ENCODE peak calls at places on chromosomes 16 and 17, in five cellular contexts. R is A673, F is breast epithelium, B is GM23248, X is tibial artery. C is an unnamed sample.

GRCh38 chr16:78647019-78647418 is 547.6 kb downstream of the WWOX start:
- DNase-seq in R (no peak), F (no peak), B (no peak), X (no peak), C (no peak)

GRCh38 chr17:57860414-57860999 is 10.7 kb upstream of the MRPS23 start:
- DNase-seq in R (no peak), F (no peak), B (peak), X (no peak), C (no peak)

GRCh38 chr17:32305049-32305448 is 36.9 kb downstream of the C17orf75 start:
- DNase-seq in R (no peak), F (no peak), B (no peak), X (no peak), C (no peak)

GRCh38 chr16:87002717-87003413 is 314.3 kb downstream of the C16orf95 start:
- DNase-seq in R (no peak), F (no peak), B (peak), X (peak), C (no peak)

GRCh38 chr17:21687136-21687953 is 5.0 kb upstream of the KCNJ18 start:
- DNase-seq in R (no peak), F (no peak), B (no peak), X (no peak), C (no peak)

GRCh38 chr17:59534583-59534982 is 30.8 kb upstream of the DHX40 start:
- DNase-seq in R (peak), F (no peak), B (peak), X (no peak), C (no peak)

GRCh38 chr16:52634101-52634500 is 87.2 kb upstream of the TOX3 start:
- DNase-seq in R (no peak), F (no peak), B (no peak), X (no peak), C (no peak)

GRCh38 chr16:12132290-12132689 is 155.8 kb downstream of the SNX29 start:
- DNase-seq in R (no peak), F (no peak), B (peak), X (no peak), C (no peak)

GRCh38 chr16:7209598-7209997 is 123.0 kb upstream of the RBFOX1 start:
- DNase-seq in R (no peak), F (no peak), B (no peak), X (no peak), C (peak)

GRCh38 chr16:70341600-70341999 is 5.1 kb upstream of the DDX19A start:
- DNase-seq in R (no peak), F (no peak), B (no peak), X (no peak), C (no peak)

GRCh38 chr17:78484300-78485159 is 92.7 kb downstream of the DNAH17 start:
- DNase-seq in R (peak), F (no peak), B (peak), X (no peak), C (no peak)

GRCh38 chr16:13839577-13839976 is 80.4 kb upstream of the ERCC4 start:
- DNase-seq in R (no peak), F (no peak), B (no peak), X (no peak), C (no peak)

GRCh38 chr17:60161598-60162330 is 12.0 kb downstream of the CA4 start:
- DNase-seq in R (no peak), F (no peak), B (no peak), X (no peak), C (no peak)

GRCh38 chr17:15154618-15155017 is 110.5 kb downstream of the PMP22 start:
- DNase-seq in R (no peak), F (no peak), B (peak), X (no peak), C (no peak)

GRCh38 chr16:9836118-9836736 is 346.0 kb downstream of the GRIN2A start:
- DNase-seq in R (peak), F (no peak), B (peak), X (no peak), C (no peak)

GRCh38 chr17:13735444-13735843 is 133.7 kb upstream of the HS3ST3A1 start:
- DNase-seq in R (no peak), F (no peak), B (peak), X (no peak), C (no peak)

GRCh38 chr16:56108724-56109123 is 82.6 kb upstream of the GNAO1 start:
- DNase-seq in R (no peak), F (no peak), B (no peak), X (no peak), C (no peak)

GRCh38 chr16:86569843-86570447 is 3.3 kb downstream of the FOXC2 start:
- DNase-seq in R (no peak), F (no peak), B (no peak), X (peak), C (no peak)

GRCh38 chr16:69814078-69814477 is 51.9 kb downstream of the WWP2 start:
- DNase-seq in R (no peak), F (no peak), B (no peak), X (no peak), C (no peak)

GRCh38 chr17:41527076-41528023 is 758 bp downstream of the KRT19 start:
- DNase-seq in R (no peak), F (no peak), B (peak), X (no peak), C (no peak)

GRCh38 chr17:77106874-77107358 is 33.9 kb upstream of the SEC14L1 start:
- DNase-seq in R (no peak), F (no peak), B (no peak), X (no peak), C (no peak)

GRCh38 chr17:27546624-27547300 is 84.2 kb upstream of the LGALS9 start:
- DNase-seq in R (no peak), F (no peak), B (no peak), X (no peak), C (no peak)

GRCh38 chr16:17512636-17513220 is 42.0 kb upstream of the XYLT1 start:
- DNase-seq in R (no peak), F (no peak), B (peak), X (no peak), C (no peak)

GRCh38 chr16:17519041-17519440 is 48.3 kb upstream of the XYLT1 start:
- DNase-seq in R (no peak), F (no peak), B (peak), X (no peak), C (no peak)

GRCh38 chr16:17518441-17518840 is 47.7 kb upstream of the XYLT1 start:
- DNase-seq in R (no peak), F (no peak), B (peak), X (no peak), C (no peak)

GRCh38 chr16:17519556-17519955 is 48.8 kb upstream of the XYLT1 start:
- DNase-seq in R (no peak), F (no peak), B (no peak), X (no peak), C (no peak)

DNA sequence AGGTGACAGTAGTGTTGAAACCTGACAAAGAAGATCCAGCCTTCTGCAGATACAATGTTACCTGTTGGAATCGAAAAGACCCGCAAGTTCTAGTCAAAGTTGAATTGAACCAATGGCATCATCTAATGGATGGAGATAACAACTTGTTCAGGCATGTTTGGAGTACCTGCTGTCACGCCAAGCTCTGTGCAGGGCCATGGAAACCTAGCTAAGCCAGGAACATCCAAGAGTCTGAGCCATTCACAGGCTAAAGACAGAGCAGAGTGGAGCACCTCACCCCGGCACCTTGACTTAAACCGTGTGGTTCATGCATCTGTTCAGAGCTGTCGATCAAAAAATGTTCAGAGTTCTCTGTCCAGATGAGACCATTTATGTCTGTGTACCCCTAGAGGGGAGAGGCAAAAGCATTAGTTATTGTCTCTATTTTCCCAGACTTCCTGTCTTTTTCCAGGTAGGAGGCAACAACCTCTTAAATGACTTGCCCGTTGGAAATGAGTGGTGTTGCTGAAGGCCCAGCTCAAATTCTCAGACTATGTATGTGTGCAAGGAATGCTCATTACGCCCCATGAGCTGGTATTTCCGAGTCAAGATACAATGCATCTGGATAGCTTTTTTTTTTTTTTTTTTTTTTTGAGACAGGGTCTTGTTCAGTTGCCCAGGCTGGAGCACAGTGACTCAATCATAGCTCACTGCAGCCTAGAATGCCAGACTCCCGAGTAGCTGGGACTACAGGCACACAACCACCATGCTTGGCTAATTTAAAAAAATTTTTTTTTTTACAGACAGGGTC is 44.9 kb upstream of the XYLT1 start:
- DNase-seq in R (no peak), F (no peak), B (peak), X (no peak), C (no peak)
- H3K27ac ChIP-seq in R (no peak), F (no peak), B (peak), X (no peak), C (no peak)

GRCh38 chr17:2965621-2966275 is 97.7 kb downstream of the OR1D5 start:
- DNase-seq in R (no peak), F (peak), B (peak), X (peak), C (no peak)
- H3K27ac ChIP-seq in R (no peak), F (peak), B (no peak), X (no peak), C (no peak)

GRCh38 chr16:81544691-81545365 is 100.2 kb downstream of the CMIP start:
- DNase-seq in R (no peak), F (no peak), B (no peak), X (no peak), C (no peak)
- H3K27ac ChIP-seq in R (no peak), F (no peak), B (no peak), X (no peak), C (no peak)

GRCh38 chr16:3443108-3444031 is at the start of the genes NAA60 and ZNF597:
- DNase-seq in R (peak), F (peak), B (peak), X (peak), C (peak)
- H3K27ac ChIP-seq in R (peak), F (peak), B (peak), X (peak), C (peak)

GRCh38 chr17:2792541-2793169 is 3.6 kb upstream of the RAP1GAP2 start:
- DNase-seq in R (no peak), F (no peak), B (no peak), X (no peak), C (no peak)
- H3K27ac ChIP-seq in R (no peak), F (no peak), B (no peak), X (no peak), C (no peak)

DNA sequence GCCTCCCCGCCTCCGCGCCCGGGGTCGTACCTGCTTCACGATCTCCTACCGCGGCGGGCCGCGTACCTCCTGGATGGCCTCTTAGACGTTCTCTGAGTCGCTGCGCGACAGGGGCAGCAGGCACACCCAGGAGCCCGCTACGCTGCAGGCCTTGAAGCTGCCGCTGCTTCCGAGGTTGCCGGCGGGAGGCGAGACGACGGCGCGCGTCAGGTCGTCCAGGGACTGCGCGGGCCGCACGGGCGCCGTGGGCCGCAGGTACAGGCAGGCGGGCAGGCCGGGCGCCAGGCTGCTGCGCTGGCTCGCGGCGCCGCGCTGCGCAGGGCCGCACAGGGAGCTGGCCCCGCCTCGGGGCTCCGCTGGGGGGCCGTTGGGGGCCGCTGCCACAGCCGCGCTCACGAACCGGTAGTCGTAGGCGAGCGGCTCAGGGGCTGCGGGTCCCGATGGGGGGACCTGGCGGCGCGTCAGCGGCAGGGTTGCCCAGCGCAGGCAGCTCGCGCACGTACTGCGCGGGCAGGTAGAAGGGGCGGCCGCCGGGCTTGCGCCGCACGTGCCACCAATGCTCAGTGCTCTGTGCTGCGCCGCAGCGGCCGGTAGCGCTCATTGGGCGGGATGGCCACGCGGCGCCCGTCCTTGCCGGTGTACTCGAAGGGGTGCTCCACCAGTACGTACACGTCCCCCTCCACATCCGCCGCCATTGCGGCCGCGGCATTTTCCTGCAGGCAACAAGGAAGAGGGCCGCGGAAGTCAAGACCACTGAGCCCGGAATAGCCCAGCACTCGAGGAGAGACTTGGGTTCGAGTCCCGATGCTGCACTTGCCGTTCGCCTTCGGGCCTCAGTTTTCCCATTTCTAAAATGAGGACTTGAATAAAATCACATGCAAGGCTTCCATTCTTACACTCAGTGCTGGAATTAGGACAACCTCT is 116.5 kb upstream of the SMURF2 start:
- DNase-seq in R (peak), F (no peak), B (peak), X (peak), C (no peak)
- H3K27ac ChIP-seq in R (no peak), F (no peak), B (no peak), X (no peak), C (peak)

DNA sequence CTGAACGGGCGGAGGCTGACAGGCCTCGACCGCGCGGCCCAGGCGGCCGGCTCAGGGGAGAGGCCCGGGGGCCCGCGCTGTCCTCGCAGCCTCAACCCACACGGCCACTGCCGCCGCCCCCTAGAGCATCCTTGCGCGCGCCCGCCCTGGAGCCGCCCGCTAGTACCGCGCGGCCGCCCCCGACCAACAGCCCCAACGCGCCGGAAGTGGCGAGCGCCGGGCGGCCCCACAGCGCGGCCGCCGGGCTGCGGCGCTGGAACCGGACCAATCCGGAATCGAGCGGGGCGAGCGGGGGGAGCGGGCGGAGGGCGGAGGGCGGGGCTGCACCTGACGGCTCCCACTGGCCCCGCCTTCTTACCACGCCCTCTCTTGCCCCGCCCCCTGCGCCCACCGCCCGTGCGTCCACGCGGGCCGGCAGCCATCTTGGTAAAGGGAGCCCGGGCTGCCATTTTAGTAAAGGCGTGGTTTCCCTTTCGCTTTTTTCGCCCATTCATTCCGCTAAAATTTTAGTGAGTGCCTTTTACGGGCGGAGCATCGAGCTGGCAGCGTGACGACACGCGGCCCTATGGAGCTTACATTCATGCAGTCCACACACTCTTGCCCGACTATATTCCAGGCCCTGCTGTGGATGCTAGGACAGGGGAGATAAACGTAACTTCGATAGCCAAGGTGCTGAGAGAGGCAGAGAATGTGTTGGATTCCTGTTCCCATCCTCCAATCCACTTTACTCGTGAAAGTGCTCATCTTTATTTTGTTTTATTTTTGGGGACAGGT is at the start of gene XPO6:
- DNase-seq in R (peak), F (peak), B (peak), X (peak), C (peak)
- H3K27ac ChIP-seq in R (peak), F (peak), B (peak), X (peak), C (peak)

DNA sequence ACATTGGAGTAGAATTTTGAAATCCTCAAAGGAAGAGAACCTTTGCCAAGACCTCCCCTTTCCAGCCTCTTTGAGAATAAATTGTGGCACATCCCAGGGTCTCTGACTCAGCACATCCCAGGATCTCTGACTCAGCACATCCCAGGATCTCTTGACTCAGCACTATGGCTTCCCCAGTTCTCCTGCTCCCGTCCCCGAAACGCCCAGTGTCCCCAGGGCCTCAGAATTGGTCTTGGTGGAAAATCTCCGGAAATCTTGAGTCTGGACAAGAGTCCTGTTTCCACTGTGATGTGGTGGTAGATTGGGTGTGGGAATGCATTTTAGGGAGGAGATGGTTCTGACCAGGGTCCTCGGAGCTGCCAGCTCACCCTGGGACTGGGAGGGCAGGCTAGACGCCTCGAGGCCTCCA is 19.2 kb downstream of the PLXDC1 start:
- DNase-seq in R (no peak), F (no peak), B (peak), X (no peak), C (no peak)
- H3K27ac ChIP-seq in R (no peak), F (no peak), B (peak), X (no peak), C (no peak)

C was measured in caudate nucleus.